ENCODE peak calls at places on chromosomes 11 and 22, in five cellular contexts. T, U, Z, L and P are unnamed samples.
A peak's percentile ranks its signal among the peaks of the same experiment; 100 is the strongest.

GRCh38 chr11:74134661-74135515 is 35.9 kb downstream of the C2CD3 start:
- DNase-seq in T (no peak), U (no peak), Z (no peak), L (no peak), P (no peak)

GRCh38 chr22:46233231-46233630 is 16.9 kb downstream of the CDPF1 start:
- DNase-seq in T (no peak), U (no peak), Z (no peak), L (no peak), P (no peak)

GRCh38 chr11:44949160-44950035 is 1.3 kb downstream of the TP53I11 start:
- DNase-seq in T (peak; percentile 50), U (no peak), Z (no peak), L (no peak), P (peak; percentile 78)

GRCh38 chr11:27041141-27041869 is 690 bp downstream of the BBOX1 start:
- DNase-seq in T (no peak), U (no peak), Z (no peak), L (no peak), P (no peak)

GRCh38 chr11:16239130-16240105 is 116.9 kb downstream of the SOX6 start:
- DNase-seq in T (no peak), U (no peak), Z (no peak), L (no peak), P (no peak)

GRCh38 chr11:57109331-57109730 is 72.4 kb upstream of the LRRC55 start:
- DNase-seq in T (no peak), U (no peak), Z (no peak), L (no peak), P (no peak)

GRCh38 chr11:116342148-116342547 is 430.6 kb downstream of the BUD13 start:
- DNase-seq in T (no peak), U (no peak), Z (peak; percentile 52), L (no peak), P (no peak)

GRCh38 chr22:39463931-39464390 is 7.1 kb downstream of the MGAT3 start:
- DNase-seq in T (no peak), U (no peak), Z (no peak), L (no peak), P (no peak)

GRCh38 chr11:47565340-47566165 is at the start of gene PTPMT1:
- DNase-seq in T (peak; percentile 70), U (no peak), Z (peak; percentile 68), L (no peak), P (no peak)

GRCh38 chr11:17638311-17638710 is 81.1 kb upstream of the MYOD1 start:
- DNase-seq in T (no peak), U (no peak), Z (no peak), L (no peak), P (no peak)

GRCh38 chr11:75627879-75628668 is 40.8 kb downstream of the MAP6 start:
- DNase-seq in T (no peak), U (no peak), Z (no peak), L (no peak), P (no peak)

GRCh38 chr11:124807660-124808270 is 7.6 kb upstream of the MSANTD2 start:
- DNase-seq in T (no peak), U (no peak), Z (no peak), L (no peak), P (no peak)

GRCh38 chr11:58626915-58627483 is 4.5 kb downstream of the CNTF start:
- DNase-seq in T (no peak), U (no peak), Z (no peak), L (no peak), P (no peak)

GRCh38 chr11:660281-660680 is 23.2 kb downstream of the DRD4 start:
- DNase-seq in T (no peak), U (no peak), Z (no peak), L (no peak), P (no peak)

GRCh38 chr11:134763030-134763388 is 351.0 kb upstream of the B3GAT1 start:
- DNase-seq in T (no peak), U (no peak), Z (no peak), L (no peak), P (no peak)

GRCh38 chr11:117316197-117316961 is at the start of gene BACE1:
- DNase-seq in T (peak; percentile 91), U (peak; percentile 72), Z (peak; percentile 85), L (no peak), P (peak; percentile 89)

GRCh38 chr22:22687638-22688500 is 43.5 kb downstream of the GGTLC2 start:
- DNase-seq in T (peak; percentile 57), U (no peak), Z (peak; percentile 43), L (no peak), P (no peak)

GRCh38 chr22:28442951-28443876 is 236.4 kb downstream of the TTC28 start:
- DNase-seq in T (peak; percentile 71), U (peak; percentile 41), Z (peak; percentile 20), L (no peak), P (peak; percentile 42)
- TF ChIP-seq SUZ12 in T (no peak), U (no peak), Z (no peak), L (no peak), P (no peak)

DNA sequence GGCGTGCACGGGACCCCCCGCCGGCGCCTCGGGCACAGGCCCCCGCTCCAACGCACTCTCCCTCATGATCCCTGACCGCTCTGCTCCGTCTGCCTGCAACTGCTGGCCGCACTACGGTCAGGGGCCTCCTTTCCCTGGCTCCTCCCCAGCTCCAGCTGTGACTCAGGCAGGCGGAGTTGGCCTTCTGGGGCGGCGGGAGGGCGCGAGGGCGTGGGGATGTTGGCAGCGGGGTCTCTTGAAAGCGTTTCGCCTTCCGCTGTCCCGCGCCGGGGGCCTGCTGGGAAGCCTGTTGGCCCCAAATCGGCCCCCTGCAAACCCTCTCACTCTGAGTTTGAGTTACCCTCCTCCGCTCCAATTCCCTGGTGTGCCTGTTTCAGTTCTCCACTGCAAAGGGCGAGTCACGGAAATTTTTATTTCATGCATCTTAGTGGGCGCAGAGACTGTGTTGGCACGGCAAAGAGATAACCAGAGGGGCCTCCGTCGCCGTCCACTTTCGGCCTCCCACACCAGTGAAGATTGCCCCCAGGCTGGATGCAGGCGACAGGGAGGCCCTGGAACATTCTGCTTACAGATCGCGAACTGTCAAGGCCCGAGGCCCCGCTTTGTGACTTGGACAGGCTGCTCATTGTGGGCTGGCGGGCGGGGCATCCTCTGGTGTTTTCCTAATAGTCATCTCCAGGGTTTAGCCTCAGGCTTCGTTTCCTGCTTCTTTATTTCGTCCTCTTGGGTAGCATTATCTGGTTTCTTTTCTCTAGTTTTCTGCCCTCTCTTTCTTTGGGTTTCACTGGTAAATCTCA is at the start of gene CAVIN3:
- DNase-seq in T (no peak), U (no peak), Z (no peak), L (peak; percentile 43), P (no peak)
- TF ChIP-seq SUZ12 in T (no peak), U (no peak), Z (no peak), L (no peak), P (no peak)

GRCh38 chr11:95985174-95985808 is 61.4 kb upstream of the MTMR2 start:
- DNase-seq in T (no peak), U (no peak), Z (no peak), L (no peak), P (no peak)
- TF ChIP-seq SUZ12 in T (no peak), U (no peak), Z (no peak), L (no peak), P (no peak)

GRCh38 chr11:1694846-1695547 is 2.0 kb upstream of the KRTAP5-6 start:
- DNase-seq in T (no peak), U (no peak), Z (no peak), L (no peak), P (no peak)

GRCh38 chr11:1694064-1694845 is 2.7 kb upstream of the KRTAP5-6 start:
- DNase-seq in T (peak; percentile 92), U (peak; percentile 84), Z (peak; percentile 53), L (no peak), P (peak; percentile 84)

GRCh38 chr11:1692708-1693326 is 4.2 kb upstream of the KRTAP5-6 start:
- DNase-seq in T (no peak), U (no peak), Z (no peak), L (no peak), P (no peak)

GRCh38 chr11:1691878-1692707 is 4.9 kb upstream of the KRTAP5-6 start:
- DNase-seq in T (no peak), U (no peak), Z (no peak), L (no peak), P (no peak)

GRCh38 chr11:1693327-1694063 is 3.5 kb upstream of the KRTAP5-6 start:
- DNase-seq in T (peak; percentile 94), U (peak; percentile 56), Z (peak; percentile 50), L (no peak), P (peak; percentile 66)
- TF ChIP-seq SUZ12 in T (no peak), U (no peak), Z (no peak), L (no peak), P (no peak)

GRCh38 chr22:20257474-20258299 is 10.4 kb downstream of the RTN4R start:
- DNase-seq in T (no peak), U (no peak), Z (no peak), L (no peak), P (no peak)
- TF ChIP-seq SUZ12 in T (no peak), U (no peak), Z (no peak), L (no peak), P (no peak)

DNA sequence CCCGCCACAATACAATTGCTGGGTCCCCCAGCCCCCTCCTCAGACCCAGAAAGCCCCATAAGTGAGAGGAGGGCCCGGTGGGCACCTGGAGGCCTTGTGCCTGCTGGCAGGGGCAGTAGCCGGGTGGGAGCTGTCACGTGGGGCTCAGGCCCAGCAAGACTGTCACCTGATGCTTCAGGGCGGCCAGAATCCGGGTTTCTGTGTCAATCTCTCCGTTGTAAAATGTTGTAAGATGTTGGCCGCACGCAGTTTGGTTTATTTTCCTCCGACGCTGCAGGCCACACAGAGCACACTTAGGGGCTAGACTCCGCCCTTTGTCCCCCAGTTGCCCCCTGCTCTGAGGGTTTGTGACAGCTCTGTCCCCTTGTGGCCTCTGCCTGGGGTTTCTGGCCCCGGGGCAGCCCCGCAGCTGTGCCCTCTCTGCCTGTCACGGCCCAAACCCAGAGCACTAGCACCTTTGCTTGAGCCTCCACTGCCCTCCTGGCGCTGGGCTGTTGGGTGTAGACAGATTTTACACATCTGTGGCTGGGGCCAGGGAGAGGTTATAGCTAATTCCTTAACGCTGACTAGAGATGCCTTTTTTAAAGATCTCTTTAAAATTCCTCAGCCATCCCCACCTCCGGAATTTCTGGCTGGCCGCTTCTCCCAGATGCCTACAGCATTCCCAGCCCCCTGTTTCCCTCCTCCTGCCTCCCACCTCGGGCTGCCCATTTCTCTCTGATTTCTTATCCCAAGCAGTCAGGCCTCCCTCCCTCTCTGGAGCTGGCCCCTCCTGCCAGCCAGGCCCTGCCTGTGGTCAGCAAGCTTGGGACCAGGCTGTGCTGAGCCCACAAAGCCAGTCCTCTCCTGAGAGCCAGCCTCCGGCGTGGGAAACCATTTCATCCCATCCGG is 3.2 kb upstream of the PRR5 start:
- DNase-seq in T (no peak), U (no peak), Z (no peak), L (no peak), P (peak; percentile 57)
- TF ChIP-seq SUZ12 in T (no peak), U (no peak), Z (no peak), L (no peak), P (no peak)